ENCODE peak calls at places on chromosomes 5 and 9, in five cellular contexts. E, K, S, F and B are unnamed samples.

GRCh38 chr9:133934512-133935221 is 57.5 kb downstream of the VAV2 start:
- DNase-seq in E (no peak), K (no peak), S (no peak), F (no peak), B (no peak)

GRCh38 chr9:34701023-34701768 is 8.7 kb downstream of the CCL21 start:
- DNase-seq in E (peak), K (peak), S (peak), F (peak), B (peak)

GRCh38 chr5:134174841-134175839 is 1.6 kb downstream of the SKP1 start:
- DNase-seq in E (no peak), K (no peak), S (no peak), F (peak), B (peak)

GRCh38 chr5:153276151-153276550 is 214.3 kb upstream of the GRIA1 start:
- DNase-seq in E (peak), K (peak), S (peak), F (peak), B (no peak)

GRCh38 chr5:42854795-42855194 is 43.1 kb upstream of the SELENOP start:
- DNase-seq in E (no peak), K (no peak), S (no peak), F (no peak), B (no peak)

GRCh38 chr5:37448941-37449340 is 69.8 kb downstream of the WDR70 start:
- DNase-seq in E (no peak), K (no peak), S (no peak), F (peak), B (no peak)

GRCh38 chr9:18824095-18824666 is 208.8 kb downstream of the SAXO1 start:
- DNase-seq in E (peak), K (no peak), S (no peak), F (no peak), B (no peak)

GRCh38 chr5:5291357-5291756 is 131.1 kb upstream of the ICE1 start:
- DNase-seq in E (no peak), K (no peak), S (no peak), F (no peak), B (no peak)

GRCh38 chr5:132629230-132629944 is 28.6 kb upstream of the IL13 start:
- DNase-seq in E (no peak), K (no peak), S (no peak), F (no peak), B (no peak)

GRCh38 chr9:135958485-135958884 is 2.7 kb downstream of the UBAC1 start:
- DNase-seq in E (no peak), K (no peak), S (no peak), F (no peak), B (no peak)

GRCh38 chr5:93585753-93586385 is 2.8 kb downstream of the NR2F1 start:
- DNase-seq in E (no peak), K (no peak), S (no peak), F (peak), B (no peak)

GRCh38 chr5:157994271-157994691 is 135.3 kb upstream of the CLINT1 start:
- DNase-seq in E (no peak), K (no peak), S (no peak), F (no peak), B (no peak)

GRCh38 chr5:9198399-9198798 is 347.5 kb downstream of the SEMA5A start:
- DNase-seq in E (no peak), K (no peak), S (no peak), F (peak), B (no peak)

GRCh38 chr5:19547640-19548039 is 440.4 kb downstream of the CDH18 start:
- DNase-seq in E (no peak), K (no peak), S (no peak), F (peak), B (no peak)

GRCh38 chr9:76162751-76163500 is 231.3 kb downstream of the RFK start:
- DNase-seq in E (peak), K (no peak), S (no peak), F (peak), B (no peak)

GRCh38 chr5:107517185-107517868 is 153.4 kb downstream of the EFNA5 start:
- DNase-seq in E (no peak), K (no peak), S (no peak), F (no peak), B (no peak)

GRCh38 chr9:95366731-95367325 is 49.3 kb upstream of the FANCC start:
- DNase-seq in E (no peak), K (no peak), S (no peak), F (no peak), B (no peak)

DNA sequence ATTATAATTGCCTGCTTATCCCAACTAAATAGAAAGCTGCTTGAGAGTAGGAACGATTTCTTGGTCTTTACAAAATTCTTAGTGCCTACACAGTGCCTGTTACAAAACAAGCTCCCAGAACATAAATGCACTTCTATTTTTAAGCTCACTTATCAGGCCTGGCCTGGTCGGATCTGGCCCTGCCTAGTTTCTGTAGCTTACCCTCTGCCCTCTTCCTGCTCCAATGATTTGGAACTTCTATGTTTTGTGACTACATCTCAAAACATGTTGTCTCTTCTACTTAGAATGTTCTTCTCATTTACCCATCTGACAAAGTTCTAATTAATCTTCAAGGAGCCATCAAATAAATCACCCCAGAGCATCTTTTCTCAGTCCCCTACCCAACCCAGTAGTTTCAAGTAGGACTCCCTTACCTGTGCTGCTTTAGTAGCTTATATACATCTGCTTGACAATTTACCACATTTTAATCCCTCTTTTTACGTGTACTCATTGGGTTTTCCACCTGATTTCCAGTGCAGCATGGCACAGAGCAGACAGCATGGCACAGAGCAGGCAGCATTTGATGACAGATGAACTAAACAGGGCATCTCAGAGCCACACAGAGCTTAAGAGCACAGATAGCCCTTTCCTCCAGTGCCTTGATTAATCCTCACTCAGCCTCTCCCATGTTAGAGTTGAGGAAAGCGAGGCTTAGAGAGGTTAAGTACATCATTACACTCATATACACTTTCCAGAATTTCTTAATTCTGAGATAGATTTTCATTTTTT is 171.9 kb downstream of the MAPKAP1 start:
- DNase-seq in E (no peak), K (no peak), S (no peak), F (no peak), B (no peak)
- H2BK12ac ChIP-seq in E (no peak), K (no peak), S (no peak), F (no peak), B (peak)

DNA sequence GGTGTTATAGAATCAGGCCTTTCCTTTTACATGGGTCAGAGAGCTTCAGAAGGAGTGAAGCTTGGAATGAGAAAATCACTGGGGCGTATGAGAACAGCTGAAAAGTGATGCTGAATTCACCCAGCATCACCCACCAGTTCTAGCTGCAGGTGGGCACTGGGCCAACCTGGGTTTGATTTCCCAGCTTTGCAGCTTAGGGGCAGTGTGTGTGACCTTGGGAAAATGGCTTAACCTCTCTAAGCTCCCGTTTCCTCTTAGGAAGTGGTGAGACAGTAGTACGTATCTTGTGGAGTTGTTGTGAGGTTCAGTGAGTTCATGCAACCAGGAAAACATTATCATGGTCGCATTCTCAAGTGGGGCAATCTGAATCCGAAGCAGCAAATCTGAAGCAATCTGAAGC is 10.6 kb downstream of the PCDH12 start:
- DNase-seq in E (no peak), K (no peak), S (no peak), F (no peak), B (no peak)
- H3K18ac ChIP-seq in E (no peak), K (no peak), S (no peak), F (no peak), B (no peak)

DNA sequence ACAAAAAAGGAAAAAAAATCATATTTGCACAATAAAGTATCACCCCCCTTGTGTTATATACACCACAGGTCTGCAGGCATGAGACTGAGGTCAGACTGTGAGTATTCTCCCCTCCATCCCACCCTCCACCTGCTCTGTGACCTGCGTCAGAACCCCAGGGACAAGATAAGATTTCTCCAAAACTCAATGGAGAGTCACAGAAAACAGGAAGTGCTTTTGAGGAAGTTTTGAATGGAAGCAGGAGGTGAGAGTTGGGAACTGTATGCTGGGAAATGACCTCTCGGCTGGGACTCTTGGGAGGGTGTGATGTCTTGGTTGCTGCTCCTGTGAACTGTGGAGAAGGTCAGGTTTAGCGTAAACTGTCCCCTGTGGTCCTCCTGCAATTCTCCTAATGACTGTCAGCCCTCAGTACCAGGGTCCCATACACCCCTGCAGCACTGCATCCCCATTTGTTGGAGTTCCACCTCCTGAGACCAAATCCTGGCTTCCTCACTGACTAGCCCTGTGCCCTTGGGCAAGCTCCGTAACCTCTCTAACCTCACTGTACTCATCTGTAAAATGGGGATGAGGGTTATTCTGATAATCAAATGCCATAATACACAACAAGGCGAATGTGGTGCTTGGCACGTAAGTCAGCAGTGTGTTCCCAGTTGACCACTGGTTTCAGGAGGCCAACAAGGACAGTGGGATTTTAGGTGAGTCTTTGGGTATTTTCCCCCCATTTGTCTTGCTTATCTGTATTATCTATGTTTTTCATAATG is 6.9 kb upstream of the CTSL start:
- DNase-seq in E (no peak), K (no peak), S (no peak), F (no peak), B (no peak)
- H2BK12ac ChIP-seq in E (no peak), K (no peak), S (no peak), F (no peak), B (no peak)

GRCh38 chr5:2095011-2095410 is 212.3 kb upstream of the IRX4 start:
- DNase-seq in E (no peak), K (no peak), S (no peak), F (no peak), B (no peak)

GRCh38 chr5:2096827-2097226 is 214.1 kb upstream of the IRX4 start:
- DNase-seq in E (no peak), K (no peak), S (no peak), F (no peak), B (no peak)

GRCh38 chr5:2094616-2094995 is 211.9 kb upstream of the IRX4 start:
- DNase-seq in E (no peak), K (no peak), S (no peak), F (no peak), B (no peak)

GRCh38 chr5:2093859-2094615 is 211.3 kb upstream of the IRX4 start:
- DNase-seq in E (no peak), K (no peak), S (no peak), F (no peak), B (no peak)
- H3K18ac ChIP-seq in E (no peak), K (no peak), S (no peak), F (no peak), B (no peak)

GRCh38 chr9:108551030-108551964 is 304.5 kb downstream of the ACTL7B start:
- DNase-seq in E (no peak), K (no peak), S (no peak), F (peak), B (peak)
- H2BK12ac ChIP-seq in E (no peak), K (no peak), S (no peak), F (peak), B (no peak)

DNA sequence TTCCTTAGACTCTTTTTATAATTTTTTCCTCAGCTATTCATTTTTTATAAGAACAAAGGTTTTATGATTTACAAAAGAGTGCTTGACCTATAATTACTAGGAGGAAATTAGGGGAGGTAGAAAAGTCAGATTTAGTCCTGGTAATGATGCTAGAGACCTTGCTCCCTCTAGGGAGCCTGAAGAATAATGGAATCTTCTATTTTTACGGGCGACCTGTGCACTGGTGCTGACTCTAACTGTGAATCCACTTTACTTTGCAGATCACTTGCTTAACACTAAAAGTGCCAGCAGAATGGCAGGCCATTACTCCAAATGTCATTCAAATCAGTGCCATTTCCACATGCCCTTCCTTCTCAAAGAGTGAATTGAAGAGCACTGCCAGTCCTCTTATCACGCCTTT is 359.4 kb upstream of the ARRDC3 start:
- DNase-seq in E (no peak), K (no peak), S (no peak), F (no peak), B (no peak)
- H3K18ac ChIP-seq in E (no peak), K (no peak), S (no peak), F (no peak), B (no peak)

GRCh38 chr5:63603996-63604395 is 358.2 kb downstream of the HTR1A start:
- DNase-seq in E (peak), K (no peak), S (no peak), F (no peak), B (no peak)

GRCh38 chr5:63603001-63603400 is 359.2 kb downstream of the HTR1A start:
- DNase-seq in E (no peak), K (no peak), S (no peak), F (no peak), B (no peak)
- H2BK12ac ChIP-seq in E (no peak), K (no peak), S (no peak), F (no peak), B (no peak)

DNA sequence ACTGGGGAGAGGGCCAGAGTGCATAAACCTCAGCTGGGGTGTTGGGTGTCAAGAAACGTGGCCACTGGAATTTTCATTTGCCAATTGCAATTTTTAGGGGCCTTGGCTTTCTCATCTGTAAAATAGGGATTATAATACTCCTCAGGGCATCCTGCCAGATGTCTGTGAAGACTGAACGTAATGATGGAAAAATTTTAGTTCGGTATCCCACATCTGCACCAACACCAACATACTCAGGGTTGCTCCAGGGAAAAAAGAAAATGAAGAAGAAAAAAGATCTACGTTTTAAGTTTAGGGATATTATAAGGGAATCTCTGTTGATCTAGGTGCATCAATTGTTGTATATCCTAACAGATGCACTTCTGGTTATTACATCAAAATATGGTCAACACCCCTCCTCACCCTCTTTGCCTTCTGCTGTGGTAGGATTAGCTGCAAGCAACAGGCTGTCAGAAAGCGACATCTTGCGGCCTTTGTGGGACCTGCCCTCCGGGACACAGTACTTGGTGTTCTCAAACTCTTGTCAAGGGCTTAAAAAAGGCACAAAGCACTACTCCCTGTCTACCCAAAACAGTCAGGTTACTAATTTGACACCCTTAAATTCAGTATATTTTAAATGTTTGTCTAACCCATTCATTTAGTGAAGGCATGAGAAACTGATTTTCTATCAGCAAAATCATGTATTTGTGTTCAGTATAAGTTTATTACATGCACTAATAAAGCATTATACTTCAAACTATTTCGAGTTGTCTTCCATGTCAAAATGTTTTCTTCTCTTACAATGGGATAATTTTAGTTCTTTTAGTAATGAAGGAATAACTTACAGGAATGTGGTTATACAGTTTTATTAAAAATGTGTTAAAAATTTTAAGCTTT is 8.3 kb upstream of the TBC1D2 start:
- DNase-seq in E (peak), K (peak), S (peak), F (peak), B (peak)
- H3K18ac ChIP-seq in E (no peak), K (no peak), S (no peak), F (no peak), B (no peak)